ENCODE peak calls at places on chromosomes 2 and 18, in five cellular contexts. One of them, this sample, is unnamed.
A peak's percentile ranks its signal among the peaks of the same experiment; 100 is the strongest.

GRCh38 chr2:232075080-232075479 is 113.6 kb downstream of the DIS3L2 start:
- DNase-seq in PC-9: no peak
- DNase-seq in stomach: no peak
- DNase-seq in HepG2: peak; percentile 8
- DNase-seq in tibial artery: no peak
- DNase-seq in this sample: no peak

GRCh38 chr2:3178206-3179031 is 199.2 kb downstream of the EIPR1 start:
- DNase-seq in PC-9: no peak
- DNase-seq in stomach: no peak
- DNase-seq in HepG2: no peak
- DNase-seq in tibial artery: no peak
- DNase-seq in this sample: no peak

GRCh38 chr2:169485650-169486138 is 6.4 kb downstream of the BBS5 start:
- DNase-seq in PC-9: no peak
- DNase-seq in stomach: no peak
- DNase-seq in HepG2: peak; percentile 92
- DNase-seq in tibial artery: no peak
- DNase-seq in this sample: no peak

GRCh38 chr2:37780097-37780676 is 108.7 kb upstream of the CDC42EP3 start:
- DNase-seq in PC-9: no peak
- DNase-seq in stomach: no peak
- DNase-seq in HepG2: no peak
- DNase-seq in tibial artery: no peak
- DNase-seq in this sample: no peak

GRCh38 chr2:43542285-43542933 is 53.4 kb downstream of the THADA start:
- DNase-seq in PC-9: no peak
- DNase-seq in stomach: no peak
- DNase-seq in HepG2: peak; percentile 54
- DNase-seq in tibial artery: no peak
- DNase-seq in this sample: no peak

GRCh38 chr2:64945973-64946736 is 43.0 kb upstream of the SLC1A4 start:
- DNase-seq in PC-9: no peak
- DNase-seq in stomach: peak; percentile 38
- DNase-seq in HepG2: no peak
- DNase-seq in tibial artery: no peak
- DNase-seq in this sample: no peak

GRCh38 chr18:62072370-62072769 is 114.5 kb downstream of the PIGN start:
- DNase-seq in PC-9: no peak
- DNase-seq in stomach: no peak
- DNase-seq in HepG2: no peak
- DNase-seq in tibial artery: no peak
- DNase-seq in this sample: no peak

GRCh38 chr18:37565985-37566478 is 434 bp upstream of the CELF4 start:
- DNase-seq in PC-9: peak; percentile 1
- DNase-seq in stomach: peak; percentile 33
- DNase-seq in HepG2: no peak
- DNase-seq in tibial artery: no peak
- DNase-seq in this sample: no peak

GRCh38 chr18:3447035-3447894 is 2.7 kb upstream of the TGIF1 start:
- DNase-seq in PC-9: no peak
- DNase-seq in stomach: peak; percentile 37
- DNase-seq in HepG2: no peak
- DNase-seq in tibial artery: peak; percentile 59
- DNase-seq in this sample: no peak

GRCh38 chr2:131567891-131568290 is 40.2 kb downstream of the CCDC74A start:
- DNase-seq in PC-9: no peak
- DNase-seq in stomach: no peak
- DNase-seq in HepG2: no peak
- DNase-seq in tibial artery: no peak
- DNase-seq in this sample: no peak

GRCh38 chr18:12333650-12334279 is 25.7 kb downstream of the TUBB6 start:
- DNase-seq in PC-9: no peak
- DNase-seq in stomach: no peak
- DNase-seq in HepG2: no peak
- DNase-seq in tibial artery: no peak
- DNase-seq in this sample: no peak

GRCh38 chr2:96895709-96896651 is 26.1 kb upstream of the SEMA4C start:
- DNase-seq in PC-9: no peak
- DNase-seq in stomach: no peak
- DNase-seq in HepG2: no peak
- DNase-seq in tibial artery: no peak
- DNase-seq in this sample: no peak

GRCh38 chr2:172510582-172510981 is 45.3 kb upstream of the PDK1 start:
- DNase-seq in PC-9: no peak
- DNase-seq in stomach: no peak
- DNase-seq in HepG2: no peak
- DNase-seq in tibial artery: no peak
- DNase-seq in this sample: no peak

GRCh38 chr18:13120967-13121586 is 97.5 kb upstream of the LDLRAD4 start:
- DNase-seq in PC-9: no peak
- DNase-seq in stomach: no peak
- DNase-seq in HepG2: no peak
- DNase-seq in tibial artery: no peak
- DNase-seq in this sample: no peak

GRCh38 chr2:23597687-23598086 is 212.7 kb downstream of the KLHL29 start:
- DNase-seq in PC-9: no peak
- DNase-seq in stomach: no peak
- DNase-seq in HepG2: no peak
- DNase-seq in tibial artery: no peak
- DNase-seq in this sample: no peak

GRCh38 chr18:48027401-48027931 is 97.0 kb upstream of the SMAD2 start:
- DNase-seq in PC-9: no peak
- DNase-seq in stomach: no peak
- DNase-seq in HepG2: no peak
- DNase-seq in tibial artery: peak; percentile 67
- DNase-seq in this sample: no peak

GRCh38 chr2:24512836-24513235 is 21.8 kb downstream of the NCOA1 start:
- DNase-seq in PC-9: no peak
- DNase-seq in stomach: no peak
- DNase-seq in HepG2: no peak
- DNase-seq in tibial artery: no peak
- DNase-seq in this sample: no peak

GRCh38 chr18:13254971-13255927 is 36.7 kb downstream of the LDLRAD4 start:
- DNase-seq in PC-9: no peak
- DNase-seq in stomach: no peak
- DNase-seq in HepG2: no peak
- DNase-seq in tibial artery: peak; percentile 9
- DNase-seq in this sample: no peak

GRCh38 chr2:170264865-170265264 is 86.9 kb downstream of the MYO3B start:
- DNase-seq in PC-9: no peak
- DNase-seq in stomach: no peak
- DNase-seq in HepG2: no peak
- DNase-seq in tibial artery: no peak
- DNase-seq in this sample: no peak

GRCh38 chr2:215060851-215061541 is 77.4 kb downstream of the ABCA12 start:
- DNase-seq in PC-9: no peak
- DNase-seq in stomach: no peak
- DNase-seq in HepG2: no peak
- DNase-seq in tibial artery: no peak
- DNase-seq in this sample: no peak

GRCh38 chr2:241501551-241501950 is 6.8 kb downstream of the STK25 start:
- DNase-seq in PC-9: no peak
- DNase-seq in stomach: no peak
- DNase-seq in HepG2: no peak
- DNase-seq in tibial artery: no peak
- DNase-seq in this sample: no peak

GRCh38 chr2:197090713-197091367 is 164.3 kb upstream of the PGAP1 start:
- DNase-seq in PC-9: no peak
- DNase-seq in stomach: no peak
- DNase-seq in HepG2: no peak
- DNase-seq in tibial artery: no peak
- DNase-seq in this sample: no peak

GRCh38 chr18:42306208-42306980 is 351.4 kb downstream of the PIK3C3 start:
- DNase-seq in PC-9: no peak
- DNase-seq in stomach: no peak
- DNase-seq in HepG2: no peak
- DNase-seq in tibial artery: no peak
- DNase-seq in this sample: no peak

GRCh38 chr2:43993437-43993836 is 2.4 kb downstream of the LRPPRC start:
- DNase-seq in PC-9: no peak
- DNase-seq in stomach: no peak
- DNase-seq in HepG2: peak; percentile 38
- DNase-seq in tibial artery: no peak
- DNase-seq in this sample: no peak

GRCh38 chr2:98910349-98911125 is 25.5 kb downstream of the CRACDL start:
- DNase-seq in PC-9: no peak
- DNase-seq in stomach: peak; percentile 20
- DNase-seq in HepG2: no peak
- DNase-seq in tibial artery: no peak
- DNase-seq in this sample: no peak

GRCh38 chr2:98702127-98702802 is 28.7 kb downstream of the MGAT4A start:
- DNase-seq in PC-9: no peak
- DNase-seq in stomach: peak; percentile 57
- DNase-seq in HepG2: peak; percentile 91
- DNase-seq in tibial artery: peak; percentile 21
- DNase-seq in this sample: no peak

GRCh38 chr2:8800821-8801220 is 36.6 kb downstream of the KIDINS220 start:
- DNase-seq in PC-9: no peak
- DNase-seq in stomach: no peak
- DNase-seq in HepG2: no peak
- DNase-seq in tibial artery: no peak
- DNase-seq in this sample: no peak
- H3K4me1 ChIP-seq in PC-9: peaks cover 23% of the 10 kb centered on the region
- H3K4me1 ChIP-seq in stomach: peaks cover 23% of the 10 kb centered on the region
- H3K4me1 ChIP-seq in HepG2: peaks cover 5% of the 10 kb centered on the region
- H3K4me1 ChIP-seq in tibial artery: peaks cover 6% of the 10 kb centered on the region
- H3K4me1 ChIP-seq in this sample: peaks cover 5% of the 10 kb centered on the region

GRCh38 chr2:174787485-174788205 is 23.4 kb upstream of the CHRNA1 start:
- DNase-seq in PC-9: peak; percentile 54
- DNase-seq in stomach: no peak
- DNase-seq in HepG2: peak; percentile 45
- DNase-seq in tibial artery: no peak
- DNase-seq in this sample: no peak

GRCh38 chr2:174784909-174785308 is 20.6 kb upstream of the CHRNA1 start:
- DNase-seq in PC-9: no peak
- DNase-seq in stomach: no peak
- DNase-seq in HepG2: no peak
- DNase-seq in tibial artery: no peak
- DNase-seq in this sample: no peak

GRCh38 chr2:174784316-174784715 is 20.0 kb upstream of the CHRNA1 start:
- DNase-seq in PC-9: no peak
- DNase-seq in stomach: no peak
- DNase-seq in HepG2: no peak
- DNase-seq in tibial artery: no peak
- DNase-seq in this sample: no peak

GRCh38 chr2:174785481-174785880 is 21.2 kb upstream of the CHRNA1 start:
- DNase-seq in PC-9: no peak
- DNase-seq in stomach: no peak
- DNase-seq in HepG2: no peak
- DNase-seq in tibial artery: no peak
- DNase-seq in this sample: no peak

GRCh38 chr2:174786066-174786725 is 21.9 kb upstream of the CHRNA1 start:
- DNase-seq in PC-9: no peak
- DNase-seq in stomach: no peak
- DNase-seq in HepG2: no peak
- DNase-seq in tibial artery: no peak
- DNase-seq in this sample: no peak
- H3K4me3 ChIP-seq in PC-9: no peak overlapping the region
- H3K4me3 ChIP-seq in stomach: no peak overlapping the region
- H3K4me3 ChIP-seq in HepG2: no peak overlapping the region
- H3K4me3 ChIP-seq in tibial artery: no peak overlapping the region
- H3K4me3 ChIP-seq in this sample: no peak overlapping the region

GRCh38 chr2:191598296-191598695 is 79.6 kb upstream of the NABP1 start:
- DNase-seq in PC-9: no peak
- DNase-seq in stomach: no peak
- DNase-seq in HepG2: no peak
- DNase-seq in tibial artery: no peak
- DNase-seq in this sample: no peak

GRCh38 chr2:191604154-191604553 is 73.8 kb upstream of the NABP1 start:
- DNase-seq in PC-9: no peak
- DNase-seq in stomach: no peak
- DNase-seq in HepG2: no peak
- DNase-seq in tibial artery: no peak
- DNase-seq in this sample: no peak

GRCh38 chr2:191597186-191597751 is 80.7 kb upstream of the NABP1 start:
- DNase-seq in PC-9: no peak
- DNase-seq in stomach: no peak
- DNase-seq in HepG2: no peak
- DNase-seq in tibial artery: no peak
- DNase-seq in this sample: no peak

DNA sequence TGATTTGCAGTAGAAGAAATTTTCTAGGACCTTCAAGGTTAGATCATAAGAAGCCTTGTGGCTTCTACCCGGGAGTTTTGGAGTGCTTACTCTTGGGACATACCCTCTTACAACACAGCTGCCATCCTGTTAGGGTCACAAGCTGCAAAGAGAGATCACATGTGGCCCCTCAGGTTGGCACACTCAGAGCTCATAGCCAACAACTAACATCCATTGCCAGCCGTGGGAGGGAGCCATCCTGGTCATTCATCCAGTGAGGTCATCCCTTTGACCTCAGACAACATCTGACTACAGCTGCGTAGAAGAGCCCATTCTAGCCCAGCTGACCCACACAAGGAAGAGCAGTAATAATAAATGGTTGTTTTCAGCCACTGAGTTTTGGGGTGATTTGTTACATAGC is 76.9 kb upstream of the NABP1 start:
- DNase-seq in PC-9: no peak
- DNase-seq in stomach: no peak
- DNase-seq in HepG2: peak; percentile 15
- DNase-seq in tibial artery: no peak
- DNase-seq in this sample: no peak
- TF ChIP-seq CTCF in PC-9: no peak
- TF ChIP-seq CTCF in stomach: no peak
- TF ChIP-seq CTCF in HepG2: no peak
- TF ChIP-seq CTCF in tibial artery: no peak
- TF ChIP-seq CTCF in this sample: no peak

DNA sequence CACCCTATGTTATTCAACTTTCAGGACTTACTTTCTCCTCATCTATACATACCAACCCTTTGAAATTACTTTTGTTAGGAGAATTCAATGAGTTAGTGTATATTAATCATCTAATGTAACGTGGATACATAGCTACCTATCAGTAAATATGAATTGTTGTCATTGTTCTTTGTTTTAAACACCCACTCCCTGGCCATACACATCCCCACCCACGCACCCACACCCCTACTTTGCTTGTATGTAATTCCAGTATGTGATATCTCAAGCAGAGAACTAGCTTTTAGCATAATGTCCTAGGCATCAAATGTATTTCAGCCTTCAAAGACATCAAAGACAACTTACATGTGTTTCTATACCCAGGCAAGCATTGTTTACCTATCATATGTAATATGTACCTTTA is 129.2 kb downstream of the MAP4K4 start:
- DNase-seq in PC-9: no peak
- DNase-seq in stomach: no peak
- DNase-seq in HepG2: no peak
- DNase-seq in tibial artery: no peak
- DNase-seq in this sample: no peak
- H3K4me1 ChIP-seq in PC-9: peaks cover 95% of the 10 kb centered on the region
- H3K4me1 ChIP-seq in stomach: peaks cover 70% of the 10 kb centered on the region
- H3K4me1 ChIP-seq in HepG2: peaks cover 67% of the 10 kb centered on the region
- H3K4me1 ChIP-seq in tibial artery: peaks cover 36% of the 10 kb centered on the region
- H3K4me1 ChIP-seq in this sample: peaks cover 19% of the 10 kb centered on the region

GRCh38 chr18:33579868-33580205 is 1.8 kb downstream of the ASXL3 start:
- DNase-seq in PC-9: no peak
- DNase-seq in stomach: no peak
- DNase-seq in HepG2: no peak
- DNase-seq in tibial artery: no peak
- DNase-seq in this sample: no peak
- H3K4me3 ChIP-seq in PC-9: no peak overlapping the region
- H3K4me3 ChIP-seq in stomach: peak overlapping the region; percentile 71
- H3K4me3 ChIP-seq in HepG2: no peak overlapping the region
- H3K4me3 ChIP-seq in tibial artery: peak overlapping the region; percentile 82
- H3K4me3 ChIP-seq in this sample: peak overlapping the region; percentile 78

GRCh38 chr2:179354739-179355537 is 90.3 kb upstream of the SESTD1 start:
- DNase-seq in PC-9: no peak
- DNase-seq in stomach: no peak
- DNase-seq in HepG2: no peak
- DNase-seq in tibial artery: no peak
- DNase-seq in this sample: no peak
- TF ChIP-seq CTCF in PC-9: peak; percentile 72
- TF ChIP-seq CTCF in stomach: no peak
- TF ChIP-seq CTCF in HepG2: peak; percentile 10
- TF ChIP-seq CTCF in tibial artery: no peak
- TF ChIP-seq CTCF in this sample: peak; percentile 25

This sample was measured in thoracic aorta.